ENCODE peak calls at places on chromosomes 3 and 15, in six cellular contexts. L is suprapubic skin, M is RWPE2, S is fibroblast of lung, P is uterus, Z is cardiac fibroblast. H is an unnamed sample.

GRCh38 chr15:48644498-48644826 is 1.0 kb downstream of the FBN1 start:
- DNase-seq in L (no peak), M (peak; percentile 72), S (peak; percentile 47), P (peak; percentile 58), Z (peak; percentile 52), H (no peak)

GRCh38 chr3:124845406-124845805 is 41.8 kb downstream of the ITGB5 start:
- DNase-seq in L (no peak), M (no peak), S (peak; percentile 94), P (peak; percentile 67), Z (peak; percentile 96), H (peak; percentile 91)

GRCh38 chr3:178300441-178300959 is 235.7 kb upstream of the KCNMB2 start:
- DNase-seq in L (no peak), M (no peak), S (no peak), P (no peak), Z (no peak), H (no peak)

GRCh38 chr3:152834354-152835310 is at the start of gene P2RY1:
- DNase-seq in L (peak; percentile 81), M (peak; percentile 79), S (peak; percentile 73), P (peak; percentile 72), Z (peak; percentile 62), H (peak; percentile 69)

GRCh38 chr3:114649331-114649730 is 355.5 kb downstream of the TIGIT start:
- DNase-seq in L (no peak), M (no peak), S (peak; percentile 87), P (no peak), Z (peak; percentile 78), H (no peak)

GRCh38 chr3:53161820-53162671 is 1.0 kb downstream of the PRKCD start:
- DNase-seq in L (no peak), M (no peak), S (peak; percentile 36), P (peak; percentile 37), Z (peak; percentile 37), H (no peak)

GRCh38 chr3:108102420-108103039 is 11.7 kb upstream of the CD47 start:
- DNase-seq in L (no peak), M (no peak), S (no peak), P (no peak), Z (no peak), H (no peak)

GRCh38 chr3:108035751-108036150 is 55.1 kb downstream of the CD47 start:
- DNase-seq in L (no peak), M (no peak), S (no peak), P (no peak), Z (peak; percentile 40), H (no peak)

GRCh38 chr15:58182460-58183163 is 44.4 kb downstream of the AQP9 start:
- DNase-seq in L (no peak), M (no peak), S (peak; percentile 29), P (peak; percentile 38), Z (peak; percentile 72), H (no peak)

GRCh38 chr3:55177749-55178148 is 249.9 kb upstream of the LRTM1 start:
- DNase-seq in L (no peak), M (no peak), S (peak; percentile 69), P (no peak), Z (no peak), H (no peak)

GRCh38 chr15:31438601-31439265 is 112.1 kb downstream of the KLF13 start:
- DNase-seq in L (no peak), M (no peak), S (no peak), P (no peak), Z (no peak), H (no peak)

GRCh38 chr3:113560265-113560664 is 27.9 kb downstream of the SIDT1 start:
- DNase-seq in L (no peak), M (no peak), S (no peak), P (no peak), Z (no peak), H (no peak)

GRCh38 chr15:96052572-96053038 is 277.9 kb upstream of the NR2F2 start:
- DNase-seq in L (no peak), M (no peak), S (no peak), P (no peak), Z (no peak), H (no peak)

GRCh38 chr3:122947086-122947611 is 80.4 kb downstream of the SEMA5B start:
- DNase-seq in L (no peak), M (no peak), S (no peak), P (no peak), Z (no peak), H (no peak)

GRCh38 chr15:55481842-55482241 is 26.2 kb downstream of the DNAAF4 start:
- DNase-seq in L (no peak), M (no peak), S (no peak), P (no peak), Z (no peak), H (no peak)

GRCh38 chr15:28943611-28944230 is 57.9 kb downstream of the APBA2 start:
- DNase-seq in L (peak; percentile 49), M (no peak), S (no peak), P (no peak), Z (no peak), H (peak; percentile 58)

GRCh38 chr15:60590935-60591490 is 112.1 kb upstream of the ICE2 start:
- DNase-seq in L (peak; percentile 82), M (peak; percentile 75), S (peak; percentile 25), P (peak; percentile 54), Z (peak; percentile 62), H (peak; percentile 53)

GRCh38 chr3:39937315-39937714 is 127.9 kb downstream of the MYRIP start:
- DNase-seq in L (no peak), M (no peak), S (no peak), P (no peak), Z (no peak), H (no peak)

GRCh38 chr3:3281024-3281423 is 101.5 kb upstream of the CRBN start:
- DNase-seq in L (no peak), M (no peak), S (no peak), P (no peak), Z (no peak), H (no peak)

GRCh38 chr3:176939022-176939817 is 258.1 kb downstream of the TBL1XR1 start:
- DNase-seq in L (no peak), M (no peak), S (peak; percentile 83), P (no peak), Z (peak; percentile 91), H (no peak)

GRCh38 chr3:197224034-197224444 is 74.4 kb downstream of the DLG1 start:
- DNase-seq in L (no peak), M (no peak), S (peak; percentile 57), P (no peak), Z (peak; percentile 78), H (no peak)

GRCh38 chr3:64316971-64317370 is 91.7 kb upstream of the PRICKLE2 start:
- DNase-seq in L (no peak), M (no peak), S (peak; percentile 72), P (no peak), Z (peak; percentile 39), H (no peak)

GRCh38 chr3:10015476-10015904 is 10.7 kb upstream of the FANCD2 start:
- DNase-seq in L (peak; percentile 95), M (no peak), S (peak; percentile 96), P (peak; percentile 92), Z (peak; percentile 98), H (peak; percentile 97)

GRCh38 chr3:106769045-106769444 is 608.2 kb upstream of the CCDC54 start:
- DNase-seq in L (no peak), M (no peak), S (no peak), P (no peak), Z (no peak), H (no peak)

GRCh38 chr3:27943106-27943505 is 221.0 kb upstream of the EOMES start:
- DNase-seq in L (no peak), M (no peak), S (no peak), P (no peak), Z (peak; percentile 45), H (no peak)

GRCh38 chr3:171028025-171028778 is 1.7 kb upstream of the SLC2A2 start:
- DNase-seq in L (no peak), M (peak; percentile 51), S (peak; percentile 98), P (peak; percentile 47), Z (peak; percentile 86), H (no peak)

GRCh38 chr3:17087509-17087908 is 202.8 kb downstream of the PLCL2 start:
- DNase-seq in L (no peak), M (no peak), S (no peak), P (no peak), Z (no peak), H (no peak)

GRCh38 chr15:65082303-65082958 is 5.9 kb downstream of the KBTBD13 start:
- DNase-seq in L (no peak), M (no peak), S (no peak), P (no peak), Z (no peak), H (no peak)

GRCh38 chr15:67803996-67804843 is 21.1 kb upstream of the SKOR1 start:
- DNase-seq in L (no peak), M (no peak), S (no peak), P (no peak), Z (no peak), H (no peak)

GRCh38 chr15:56759450-56759845 is 26.1 kb upstream of the ZNF280D start:
- DNase-seq in L (no peak), M (peak; percentile 77), S (peak; percentile 98), P (no peak), Z (peak; percentile 97), H (no peak)

GRCh38 chr3:196016485-196016884 is 65.4 kb downstream of the TFRC start:
- DNase-seq in L (no peak), M (no peak), S (peak; percentile 81), P (no peak), Z (peak; percentile 60), H (no peak)

GRCh38 chr15:73939138-73939537 is 12.9 kb downstream of the LOXL1 start:
- DNase-seq in L (no peak), M (peak; percentile 42), S (no peak), P (peak; percentile 6), Z (no peak), H (no peak)

GRCh38 chr15:73941871-73942635 is 15.8 kb downstream of the LOXL1 start:
- DNase-seq in L (no peak), M (no peak), S (peak; percentile 55), P (no peak), Z (no peak), H (no peak)

GRCh38 chr15:73941449-73941848 is 15.2 kb downstream of the LOXL1 start:
- DNase-seq in L (no peak), M (no peak), S (no peak), P (no peak), Z (no peak), H (no peak)

GRCh38 chr15:73941044-73941443 is 14.8 kb downstream of the LOXL1 start:
- DNase-seq in L (no peak), M (peak; percentile 73), S (peak; percentile 98), P (no peak), Z (peak; percentile 99), H (no peak)

GRCh38 chr15:73940061-73940981 is 14.1 kb downstream of the LOXL1 start:
- DNase-seq in L (no peak), M (no peak), S (no peak), P (no peak), Z (no peak), H (no peak)
- H3K4me3 ChIP-seq in L (no peak overlapping the region), M (no peak overlapping the region), S (no peak overlapping the region), P (no peak overlapping the region), Z (no peak overlapping the region), H (no peak overlapping the region)

GRCh38 chr3:137692803-137693431 is 71.2 kb upstream of the SOX14 start:
- DNase-seq in L (no peak), M (no peak), S (no peak), P (no peak), Z (no peak), H (no peak)
- TF ChIP-seq CTCF in L (peak; percentile 22), M (peak; percentile 26), S (no peak), P (no peak), Z (no peak), H (no peak)

GRCh38 chr3:194768586-194768985 is 82.9 kb downstream of the FAM43A start:
- DNase-seq in L (peak; percentile 75), M (no peak), S (no peak), P (no peak), Z (no peak), H (peak; percentile 84)
- H3K4me3 ChIP-seq in L (no peak overlapping the region), M (no peak overlapping the region), S (no peak overlapping the region), P (no peak overlapping the region), Z (no peak overlapping the region), H (no peak overlapping the region)

GRCh38 chr3:193194417-193194816 is 46.6 kb upstream of the PLAAT1 start:
- DNase-seq in L (no peak), M (no peak), S (no peak), P (no peak), Z (no peak), H (no peak)
- TF ChIP-seq CTCF in L (no peak), M (no peak), S (no peak), P (no peak), Z (no peak), H (no peak)

H was measured in lower leg skin.